ENCODE peak calls at places on chromosomes 3 and 15, in seven cellular contexts. One of them, this sample, is unnamed.

GRCh38 chr3:131543714-131544113 is 40.9 kb upstream of the MRPL3 start:
- DNase-seq in gastrocnemius medialis: peak; percentile 20
- DNase-seq in GM18507: no peak
- DNase-seq in HCEC 1CT: peak; percentile 87
- DNase-seq in activated CD4-positive, alpha-beta memory T cell treated with anti-CD3 and anti-CD28 coated beads, Interleukin-2, amount 10 ng/mL, durations not matched to agents 7 days and 5 days: no peak
- DNase-seq in NCI-H1105: no peak
- DNase-seq in kidney epithelial cell: no peak
- DNase-seq in this sample: no peak

GRCh38 chr3:34619990-34620389 is 821.6 kb downstream of the PDCD6IP start:
- DNase-seq in gastrocnemius medialis: no peak
- DNase-seq in GM18507: no peak
- DNase-seq in HCEC 1CT: no peak
- DNase-seq in activated CD4-positive, alpha-beta memory T cell treated with anti-CD3 and anti-CD28 coated beads, Interleukin-2, amount 10 ng/mL, durations not matched to agents 7 days and 5 days: no peak
- DNase-seq in NCI-H1105: no peak
- DNase-seq in kidney epithelial cell: no peak
- DNase-seq in this sample: no peak

GRCh38 chr3:111616417-111617105 is 21.4 kb upstream of the ZBED2 start:
- DNase-seq in gastrocnemius medialis: no peak
- DNase-seq in GM18507: no peak
- DNase-seq in HCEC 1CT: peak; percentile 13
- DNase-seq in activated CD4-positive, alpha-beta memory T cell treated with anti-CD3 and anti-CD28 coated beads, Interleukin-2, amount 10 ng/mL, durations not matched to agents 7 days and 5 days: peak; percentile 73
- DNase-seq in NCI-H1105: no peak
- DNase-seq in kidney epithelial cell: no peak
- DNase-seq in this sample: no peak

GRCh38 chr15:61951949-61952348 is 108.3 kb downstream of the VPS13C start:
- DNase-seq in gastrocnemius medialis: no peak
- DNase-seq in GM18507: no peak
- DNase-seq in HCEC 1CT: no peak
- DNase-seq in activated CD4-positive, alpha-beta memory T cell treated with anti-CD3 and anti-CD28 coated beads, Interleukin-2, amount 10 ng/mL, durations not matched to agents 7 days and 5 days: no peak
- DNase-seq in NCI-H1105: peak; percentile 9
- DNase-seq in kidney epithelial cell: no peak
- DNase-seq in this sample: no peak

GRCh38 chr15:99435761-99436346 is 129.9 kb upstream of the MEF2A start:
- DNase-seq in gastrocnemius medialis: no peak
- DNase-seq in GM18507: no peak
- DNase-seq in HCEC 1CT: no peak
- DNase-seq in activated CD4-positive, alpha-beta memory T cell treated with anti-CD3 and anti-CD28 coated beads, Interleukin-2, amount 10 ng/mL, durations not matched to agents 7 days and 5 days: no peak
- DNase-seq in NCI-H1105: no peak
- DNase-seq in kidney epithelial cell: no peak
- DNase-seq in this sample: no peak

GRCh38 chr3:32316319-32316718 is 75.3 kb upstream of the CMTM7 start:
- DNase-seq in gastrocnemius medialis: no peak
- DNase-seq in GM18507: no peak
- DNase-seq in HCEC 1CT: no peak
- DNase-seq in activated CD4-positive, alpha-beta memory T cell treated with anti-CD3 and anti-CD28 coated beads, Interleukin-2, amount 10 ng/mL, durations not matched to agents 7 days and 5 days: no peak
- DNase-seq in NCI-H1105: no peak
- DNase-seq in kidney epithelial cell: no peak
- DNase-seq in this sample: no peak

GRCh38 chr15:62241135-62241770 is 76.2 kb upstream of the C2CD4B start:
- DNase-seq in gastrocnemius medialis: no peak
- DNase-seq in GM18507: no peak
- DNase-seq in HCEC 1CT: peak; percentile 31
- DNase-seq in activated CD4-positive, alpha-beta memory T cell treated with anti-CD3 and anti-CD28 coated beads, Interleukin-2, amount 10 ng/mL, durations not matched to agents 7 days and 5 days: no peak
- DNase-seq in NCI-H1105: no peak
- DNase-seq in kidney epithelial cell: no peak
- DNase-seq in this sample: no peak

GRCh38 chr15:19984101-19984500 is 557.5 kb downstream of the GOLGA6L6 start:
- DNase-seq in gastrocnemius medialis: no peak
- DNase-seq in GM18507: no peak
- DNase-seq in HCEC 1CT: no peak
- DNase-seq in activated CD4-positive, alpha-beta memory T cell treated with anti-CD3 and anti-CD28 coated beads, Interleukin-2, amount 10 ng/mL, durations not matched to agents 7 days and 5 days: no peak
- DNase-seq in NCI-H1105: no peak
- DNase-seq in kidney epithelial cell: no peak
- DNase-seq in this sample: no peak

GRCh38 chr3:77179762-77180161 is 139.9 kb downstream of the ROBO2 start:
- DNase-seq in gastrocnemius medialis: no peak
- DNase-seq in GM18507: no peak
- DNase-seq in HCEC 1CT: no peak
- DNase-seq in activated CD4-positive, alpha-beta memory T cell treated with anti-CD3 and anti-CD28 coated beads, Interleukin-2, amount 10 ng/mL, durations not matched to agents 7 days and 5 days: no peak
- DNase-seq in NCI-H1105: no peak
- DNase-seq in kidney epithelial cell: no peak
- DNase-seq in this sample: no peak

GRCh38 chr3:26703519-26703918 is 80.9 kb downstream of the LRRC3B start:
- DNase-seq in gastrocnemius medialis: no peak
- DNase-seq in GM18507: no peak
- DNase-seq in HCEC 1CT: no peak
- DNase-seq in activated CD4-positive, alpha-beta memory T cell treated with anti-CD3 and anti-CD28 coated beads, Interleukin-2, amount 10 ng/mL, durations not matched to agents 7 days and 5 days: no peak
- DNase-seq in NCI-H1105: no peak
- DNase-seq in kidney epithelial cell: no peak
- DNase-seq in this sample: no peak

GRCh38 chr15:31169558-31169957 is 68.0 kb upstream of the TRPM1 start:
- DNase-seq in gastrocnemius medialis: no peak
- DNase-seq in GM18507: no peak
- DNase-seq in HCEC 1CT: no peak
- DNase-seq in activated CD4-positive, alpha-beta memory T cell treated with anti-CD3 and anti-CD28 coated beads, Interleukin-2, amount 10 ng/mL, durations not matched to agents 7 days and 5 days: no peak
- DNase-seq in NCI-H1105: no peak
- DNase-seq in kidney epithelial cell: no peak
- DNase-seq in this sample: no peak

GRCh38 chr3:127689266-127689860 is 16.6 kb downstream of the ABTB1 start:
- DNase-seq in gastrocnemius medialis: no peak
- DNase-seq in GM18507: no peak
- DNase-seq in HCEC 1CT: no peak
- DNase-seq in activated CD4-positive, alpha-beta memory T cell treated with anti-CD3 and anti-CD28 coated beads, Interleukin-2, amount 10 ng/mL, durations not matched to agents 7 days and 5 days: no peak
- DNase-seq in NCI-H1105: no peak
- DNase-seq in kidney epithelial cell: no peak
- DNase-seq in this sample: no peak

GRCh38 chr15:47339800-47340575 is 377.3 kb upstream of the SEMA6D start:
- DNase-seq in gastrocnemius medialis: no peak
- DNase-seq in GM18507: no peak
- DNase-seq in HCEC 1CT: no peak
- DNase-seq in activated CD4-positive, alpha-beta memory T cell treated with anti-CD3 and anti-CD28 coated beads, Interleukin-2, amount 10 ng/mL, durations not matched to agents 7 days and 5 days: no peak
- DNase-seq in NCI-H1105: no peak
- DNase-seq in kidney epithelial cell: no peak
- DNase-seq in this sample: no peak

GRCh38 chr3:119245778-119246177 is 5.1 kb upstream of the B4GALT4 start:
- DNase-seq in gastrocnemius medialis: no peak
- DNase-seq in GM18507: no peak
- DNase-seq in HCEC 1CT: no peak
- DNase-seq in activated CD4-positive, alpha-beta memory T cell treated with anti-CD3 and anti-CD28 coated beads, Interleukin-2, amount 10 ng/mL, durations not matched to agents 7 days and 5 days: no peak
- DNase-seq in NCI-H1105: no peak
- DNase-seq in kidney epithelial cell: no peak
- DNase-seq in this sample: no peak

GRCh38 chr3:14047841-14048240 is 76.8 kb downstream of the CHCHD4 start:
- DNase-seq in gastrocnemius medialis: no peak
- DNase-seq in GM18507: no peak
- DNase-seq in HCEC 1CT: no peak
- DNase-seq in activated CD4-positive, alpha-beta memory T cell treated with anti-CD3 and anti-CD28 coated beads, Interleukin-2, amount 10 ng/mL, durations not matched to agents 7 days and 5 days: no peak
- DNase-seq in NCI-H1105: no peak
- DNase-seq in kidney epithelial cell: no peak
- DNase-seq in this sample: no peak

GRCh38 chr3:175434591-175434990 is 575.5 kb downstream of the NAALADL2 start:
- DNase-seq in gastrocnemius medialis: no peak
- DNase-seq in GM18507: no peak
- DNase-seq in HCEC 1CT: no peak
- DNase-seq in activated CD4-positive, alpha-beta memory T cell treated with anti-CD3 and anti-CD28 coated beads, Interleukin-2, amount 10 ng/mL, durations not matched to agents 7 days and 5 days: no peak
- DNase-seq in NCI-H1105: peak; percentile 26
- DNase-seq in kidney epithelial cell: no peak
- DNase-seq in this sample: no peak

GRCh38 chr3:42051384-42052131 is 39.6 kb upstream of the TRAK1 start:
- DNase-seq in gastrocnemius medialis: no peak
- DNase-seq in GM18507: no peak
- DNase-seq in HCEC 1CT: no peak
- DNase-seq in activated CD4-positive, alpha-beta memory T cell treated with anti-CD3 and anti-CD28 coated beads, Interleukin-2, amount 10 ng/mL, durations not matched to agents 7 days and 5 days: no peak
- DNase-seq in NCI-H1105: no peak
- DNase-seq in kidney epithelial cell: no peak
- DNase-seq in this sample: no peak

GRCh38 chr15:65958835-65959234 is 89.5 kb downstream of the RAB11A start:
- DNase-seq in gastrocnemius medialis: no peak
- DNase-seq in GM18507: no peak
- DNase-seq in HCEC 1CT: no peak
- DNase-seq in activated CD4-positive, alpha-beta memory T cell treated with anti-CD3 and anti-CD28 coated beads, Interleukin-2, amount 10 ng/mL, durations not matched to agents 7 days and 5 days: no peak
- DNase-seq in NCI-H1105: no peak
- DNase-seq in kidney epithelial cell: no peak
- DNase-seq in this sample: no peak

GRCh38 chr3:132180337-132180791 is 136.8 kb upstream of the ACP3 start:
- DNase-seq in gastrocnemius medialis: no peak
- DNase-seq in GM18507: no peak
- DNase-seq in HCEC 1CT: peak; percentile 59
- DNase-seq in activated CD4-positive, alpha-beta memory T cell treated with anti-CD3 and anti-CD28 coated beads, Interleukin-2, amount 10 ng/mL, durations not matched to agents 7 days and 5 days: no peak
- DNase-seq in NCI-H1105: peak; percentile 88
- DNase-seq in kidney epithelial cell: peak; percentile 10
- DNase-seq in this sample: no peak

GRCh38 chr15:40133544-40133943 is 24.9 kb upstream of the BMF start:
- DNase-seq in gastrocnemius medialis: no peak
- DNase-seq in GM18507: no peak
- DNase-seq in HCEC 1CT: no peak
- DNase-seq in activated CD4-positive, alpha-beta memory T cell treated with anti-CD3 and anti-CD28 coated beads, Interleukin-2, amount 10 ng/mL, durations not matched to agents 7 days and 5 days: no peak
- DNase-seq in NCI-H1105: no peak
- DNase-seq in kidney epithelial cell: no peak
- DNase-seq in this sample: no peak

GRCh38 chr3:143000525-143000924 is 845 bp upstream of the U2SURP start:
- DNase-seq in gastrocnemius medialis: no peak
- DNase-seq in GM18507: no peak
- DNase-seq in HCEC 1CT: peak; percentile 20
- DNase-seq in activated CD4-positive, alpha-beta memory T cell treated with anti-CD3 and anti-CD28 coated beads, Interleukin-2, amount 10 ng/mL, durations not matched to agents 7 days and 5 days: no peak
- DNase-seq in NCI-H1105: no peak
- DNase-seq in kidney epithelial cell: peak; percentile 62
- DNase-seq in this sample: no peak

GRCh38 chr3:179560791-179561190 is 1.9 kb upstream of the ACTL6A start:
- DNase-seq in gastrocnemius medialis: no peak
- DNase-seq in GM18507: no peak
- DNase-seq in HCEC 1CT: no peak
- DNase-seq in activated CD4-positive, alpha-beta memory T cell treated with anti-CD3 and anti-CD28 coated beads, Interleukin-2, amount 10 ng/mL, durations not matched to agents 7 days and 5 days: no peak
- DNase-seq in NCI-H1105: no peak
- DNase-seq in kidney epithelial cell: no peak
- DNase-seq in this sample: no peak

GRCh38 chr3:4245671-4246070 is 57.5 kb upstream of the SETMAR start:
- DNase-seq in gastrocnemius medialis: no peak
- DNase-seq in GM18507: no peak
- DNase-seq in HCEC 1CT: no peak
- DNase-seq in activated CD4-positive, alpha-beta memory T cell treated with anti-CD3 and anti-CD28 coated beads, Interleukin-2, amount 10 ng/mL, durations not matched to agents 7 days and 5 days: no peak
- DNase-seq in NCI-H1105: no peak
- DNase-seq in kidney epithelial cell: no peak
- DNase-seq in this sample: no peak

GRCh38 chr3:100932491-100932890 is 60.7 kb downstream of the ABI3BP start:
- DNase-seq in gastrocnemius medialis: no peak
- DNase-seq in GM18507: no peak
- DNase-seq in HCEC 1CT: no peak
- DNase-seq in activated CD4-positive, alpha-beta memory T cell treated with anti-CD3 and anti-CD28 coated beads, Interleukin-2, amount 10 ng/mL, durations not matched to agents 7 days and 5 days: no peak
- DNase-seq in NCI-H1105: no peak
- DNase-seq in kidney epithelial cell: no peak
- DNase-seq in this sample: no peak

GRCh38 chr15:73366766-73367623 is 1.8 kb downstream of the HCN4 start:
- DNase-seq in gastrocnemius medialis: no peak
- DNase-seq in GM18507: no peak
- DNase-seq in HCEC 1CT: no peak
- DNase-seq in activated CD4-positive, alpha-beta memory T cell treated with anti-CD3 and anti-CD28 coated beads, Interleukin-2, amount 10 ng/mL, durations not matched to agents 7 days and 5 days: no peak
- DNase-seq in NCI-H1105: no peak
- DNase-seq in kidney epithelial cell: no peak
- DNase-seq in this sample: no peak

GRCh38 chr15:74789171-74789627 is 7.3 kb downstream of the CSK start:
- DNase-seq in gastrocnemius medialis: no peak
- DNase-seq in GM18507: no peak
- DNase-seq in HCEC 1CT: no peak
- DNase-seq in activated CD4-positive, alpha-beta memory T cell treated with anti-CD3 and anti-CD28 coated beads, Interleukin-2, amount 10 ng/mL, durations not matched to agents 7 days and 5 days: peak; percentile 64
- DNase-seq in NCI-H1105: no peak
- DNase-seq in kidney epithelial cell: no peak
- DNase-seq in this sample: no peak

GRCh38 chr3:159798951-159799350 is 189.7 kb upstream of the IL12A start:
- DNase-seq in gastrocnemius medialis: no peak
- DNase-seq in GM18507: no peak
- DNase-seq in HCEC 1CT: peak; percentile 72
- DNase-seq in activated CD4-positive, alpha-beta memory T cell treated with anti-CD3 and anti-CD28 coated beads, Interleukin-2, amount 10 ng/mL, durations not matched to agents 7 days and 5 days: no peak
- DNase-seq in NCI-H1105: no peak
- DNase-seq in kidney epithelial cell: peak; percentile 81
- DNase-seq in this sample: no peak

GRCh38 chr15:100559330-100559729 is 30.6 kb upstream of the CERS3 start:
- DNase-seq in gastrocnemius medialis: peak; percentile 78
- DNase-seq in GM18507: no peak
- DNase-seq in HCEC 1CT: peak; percentile 55
- DNase-seq in activated CD4-positive, alpha-beta memory T cell treated with anti-CD3 and anti-CD28 coated beads, Interleukin-2, amount 10 ng/mL, durations not matched to agents 7 days and 5 days: no peak
- DNase-seq in NCI-H1105: no peak
- DNase-seq in kidney epithelial cell: no peak
- DNase-seq in this sample: no peak

GRCh38 chr3:122231781-122232180 is 48.3 kb downstream of the CASR start:
- DNase-seq in gastrocnemius medialis: no peak
- DNase-seq in GM18507: no peak
- DNase-seq in HCEC 1CT: no peak
- DNase-seq in activated CD4-positive, alpha-beta memory T cell treated with anti-CD3 and anti-CD28 coated beads, Interleukin-2, amount 10 ng/mL, durations not matched to agents 7 days and 5 days: no peak
- DNase-seq in NCI-H1105: no peak
- DNase-seq in kidney epithelial cell: no peak
- DNase-seq in this sample: no peak

GRCh38 chr3:30073622-30074021 is 532.8 kb upstream of the TGFBR2 start:
- DNase-seq in gastrocnemius medialis: no peak
- DNase-seq in GM18507: no peak
- DNase-seq in HCEC 1CT: no peak
- DNase-seq in activated CD4-positive, alpha-beta memory T cell treated with anti-CD3 and anti-CD28 coated beads, Interleukin-2, amount 10 ng/mL, durations not matched to agents 7 days and 5 days: no peak
- DNase-seq in NCI-H1105: no peak
- DNase-seq in kidney epithelial cell: no peak
- DNase-seq in this sample: no peak

GRCh38 chr3:151203053-151203420 is at the start of gene GPR171:
- DNase-seq in gastrocnemius medialis: no peak
- DNase-seq in GM18507: peak; percentile 5
- DNase-seq in HCEC 1CT: no peak
- DNase-seq in activated CD4-positive, alpha-beta memory T cell treated with anti-CD3 and anti-CD28 coated beads, Interleukin-2, amount 10 ng/mL, durations not matched to agents 7 days and 5 days: peak; percentile 82
- DNase-seq in NCI-H1105: no peak
- DNase-seq in kidney epithelial cell: no peak
- DNase-seq in this sample: peak; percentile 51

GRCh38 chr3:128287161-128287560 is 133.9 kb downstream of the EEFSEC start:
- DNase-seq in gastrocnemius medialis: no peak
- DNase-seq in GM18507: no peak
- DNase-seq in HCEC 1CT: no peak
- DNase-seq in activated CD4-positive, alpha-beta memory T cell treated with anti-CD3 and anti-CD28 coated beads, Interleukin-2, amount 10 ng/mL, durations not matched to agents 7 days and 5 days: no peak
- DNase-seq in NCI-H1105: no peak
- DNase-seq in kidney epithelial cell: no peak
- DNase-seq in this sample: no peak

GRCh38 chr3:147887797-147888196 is 478.6 kb downstream of the ZIC1 start:
- DNase-seq in gastrocnemius medialis: no peak
- DNase-seq in GM18507: no peak
- DNase-seq in HCEC 1CT: no peak
- DNase-seq in activated CD4-positive, alpha-beta memory T cell treated with anti-CD3 and anti-CD28 coated beads, Interleukin-2, amount 10 ng/mL, durations not matched to agents 7 days and 5 days: no peak
- DNase-seq in NCI-H1105: no peak
- DNase-seq in kidney epithelial cell: no peak
- DNase-seq in this sample: no peak

GRCh38 chr3:182500294-182500693 is 293.0 kb upstream of the ATP11B start:
- DNase-seq in gastrocnemius medialis: no peak
- DNase-seq in GM18507: no peak
- DNase-seq in HCEC 1CT: no peak
- DNase-seq in activated CD4-positive, alpha-beta memory T cell treated with anti-CD3 and anti-CD28 coated beads, Interleukin-2, amount 10 ng/mL, durations not matched to agents 7 days and 5 days: no peak
- DNase-seq in NCI-H1105: no peak
- DNase-seq in kidney epithelial cell: no peak
- DNase-seq in this sample: no peak

GRCh38 chr3:149941186-149941585 is 29.5 kb downstream of the PFN2 start:
- DNase-seq in gastrocnemius medialis: no peak
- DNase-seq in GM18507: no peak
- DNase-seq in HCEC 1CT: peak; percentile 30
- DNase-seq in activated CD4-positive, alpha-beta memory T cell treated with anti-CD3 and anti-CD28 coated beads, Interleukin-2, amount 10 ng/mL, durations not matched to agents 7 days and 5 days: no peak
- DNase-seq in NCI-H1105: no peak
- DNase-seq in kidney epithelial cell: no peak
- DNase-seq in this sample: no peak

GRCh38 chr3:151219056-151219455 is 16.0 kb upstream of the GPR171 start:
- DNase-seq in gastrocnemius medialis: no peak
- DNase-seq in GM18507: no peak
- DNase-seq in HCEC 1CT: peak; percentile 79
- DNase-seq in activated CD4-positive, alpha-beta memory T cell treated with anti-CD3 and anti-CD28 coated beads, Interleukin-2, amount 10 ng/mL, durations not matched to agents 7 days and 5 days: no peak
- DNase-seq in NCI-H1105: no peak
- DNase-seq in kidney epithelial cell: peak; percentile 72
- DNase-seq in this sample: no peak

This sample was measured in activated T-helper 1 cell treated with anti-CD3 and anti-CD28 coated beads, Interleukin-2, amount 50 U/mL, for 16 hours.